ENCODE peak calls at places on chromosome 13, in four cellular contexts. V is hepatocyte, G is tibial nerve, D is Peyer's patch. C is an unnamed sample. For H3K4me1 and H3K9me3, the result is how much of the 10 kb centered on the place peaks cover.

GRCh38 chr13:80379245-80379644 is 38.3 kb upstream of the SPRY2 start:
- DNase-seq in V (peak), G (no peak), D (no peak), C (no peak)

GRCh38 chr13:98990701-98991100 is 12.8 kb upstream of the DOCK9 start:
- DNase-seq in V (no peak), G (no peak), D (no peak), C (no peak)

GRCh38 chr13:31441804-31442487 is 242.2 kb downstream of the B3GLCT start:
- DNase-seq in V (no peak), G (no peak), D (no peak), C (no peak)

GRCh38 chr13:23703241-23703640 is 133.0 kb downstream of the TNFRSF19 start:
- DNase-seq in V (no peak), G (no peak), D (no peak), C (no peak)

GRCh38 chr13:97768134-97768533 is 185.3 kb upstream of the IPO5 start:
- DNase-seq in V (no peak), G (no peak), D (no peak), C (no peak)

GRCh38 chr13:30486230-30487074 is 20.7 kb upstream of the HMGB1 start:
- DNase-seq in V (peak), G (no peak), D (no peak), C (peak)

GRCh38 chr13:50078512-50079277 is 63.5 kb downstream of the KCNRG start:
- DNase-seq in V (no peak), G (no peak), D (no peak), C (no peak)

GRCh38 chr13:110425444-110425780 is 118.3 kb downstream of the COL4A2 start:
- DNase-seq in V (no peak), G (no peak), D (no peak), C (no peak)

GRCh38 chr13:34682406-34682805 is 259.7 kb upstream of the NBEA start:
- DNase-seq in V (no peak), G (no peak), D (no peak), C (no peak)

GRCh38 chr13:110726726-110727125 is 13.2 kb downstream of the ING1 start:
- DNase-seq in V (no peak), G (no peak), D (peak), C (no peak)

GRCh38 chr13:67303661-67304333 is 73.7 kb upstream of the PCDH9 start:
- DNase-seq in V (no peak), G (no peak), D (no peak), C (no peak)

GRCh38 chr13:102021777-102022176 is 380.1 kb downstream of the FGF14 start:
- DNase-seq in V (no peak), G (no peak), D (no peak), C (no peak)

GRCh38 chr13:109160887-109161669 is 531.7 kb downstream of the MYO16 start:
- DNase-seq in V (no peak), G (no peak), D (no peak), C (no peak)

GRCh38 chr13:99218545-99218944 is 17.9 kb downstream of the UBAC2 start:
- DNase-seq in V (no peak), G (no peak), D (no peak), C (peak)

GRCh38 chr13:77898097-77898496 is 20.5 kb downstream of the EDNRB start:
- DNase-seq in V (no peak), G (no peak), D (no peak), C (no peak)

GRCh38 chr13:86585826-86586225 is 786.6 kb upstream of the SLITRK6 start:
- DNase-seq in V (peak), G (no peak), D (peak), C (no peak)

GRCh38 chr13:107845911-107846310 is 369.4 kb downstream of the LIG4 start:
- DNase-seq in V (no peak), G (no peak), D (no peak), C (no peak)

GRCh38 chr13:107842562-107843180 is 372.7 kb downstream of the LIG4 start:
- DNase-seq in V (no peak), G (no peak), D (no peak), C (no peak)

GRCh38 chr13:107846642-107847041 is 368.7 kb downstream of the LIG4 start:
- DNase-seq in V (no peak), G (no peak), D (no peak), C (no peak)

GRCh38 chr13:107847406-107847805 is 367.9 kb downstream of the LIG4 start:
- DNase-seq in V (no peak), G (no peak), D (no peak), C (no peak)

DNA sequence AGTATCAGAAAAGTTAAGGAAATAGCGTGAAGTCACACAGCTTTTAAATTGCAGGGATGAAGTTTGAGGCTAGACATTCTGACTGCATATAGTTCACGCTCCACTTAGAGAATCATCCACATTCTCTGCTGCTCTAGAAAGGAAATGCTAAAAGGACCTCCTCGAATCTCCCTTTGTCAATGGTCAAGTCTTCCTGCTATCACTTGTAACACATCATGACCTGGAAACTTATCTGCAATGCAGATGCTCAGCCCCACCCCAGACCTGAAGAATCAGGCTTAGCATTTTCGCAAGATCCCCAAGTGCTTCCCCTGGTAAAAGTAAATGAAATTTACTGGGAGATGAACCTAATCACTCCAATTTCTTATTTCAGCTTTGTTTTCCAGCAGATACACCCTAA is 372.1 kb downstream of the LIG4 start:
- DNase-seq in V (no peak), G (no peak), D (no peak), C (no peak)
- H3K4me3 ChIP-seq in V (no peak), G (no peak), D (no peak), C (no peak)

GRCh38 chr13:44812818-44813217 is 176.5 kb downstream of the NUFIP1 start:
- DNase-seq in V (no peak), G (no peak), D (no peak), C (no peak)
- H3K4me1 ChIP-seq in V (under half), G (under half), D (under half), C (under half)

GRCh38 chr13:54953786-54954185 is 1925.2 kb downstream of the OLFM4 start:
- DNase-seq in V (no peak), G (no peak), D (no peak), C (no peak)

DNA sequence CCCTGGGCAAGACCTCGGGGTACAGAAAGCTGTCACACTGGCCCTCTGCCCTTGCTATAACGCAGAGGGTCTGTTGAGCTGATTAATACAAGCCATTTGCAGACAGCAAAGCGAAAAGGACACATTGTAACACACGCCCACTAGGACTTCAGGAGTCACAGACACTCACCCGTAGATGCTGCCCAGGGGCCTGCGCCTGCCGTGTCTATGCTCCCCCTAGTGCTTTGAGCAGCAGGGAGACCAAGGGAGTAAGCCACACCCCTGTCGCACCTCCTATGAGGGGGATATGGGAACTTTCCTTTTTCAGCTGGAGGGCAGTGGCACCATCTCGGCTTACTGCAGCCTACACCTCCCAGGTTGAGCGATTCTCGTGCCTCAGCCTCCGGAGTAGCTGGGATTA is 1930.2 kb downstream of the OLFM4 start:
- DNase-seq in V (no peak), G (no peak), D (no peak), C (no peak)
- H3K9me3 ChIP-seq in V (under half), G (under half), D (under half), C (under half)

GRCh38 chr13:113113846-113114271 is 8.3 kb downstream of the F7 start:
- DNase-seq in V (no peak), G (no peak), D (peak), C (no peak)

GRCh38 chr13:113115363-113116205 is 7.0 kb upstream of the F10 start:
- DNase-seq in V (no peak), G (no peak), D (peak), C (no peak)

GRCh38 chr13:113116206-113116800 is 6.3 kb upstream of the F10 start:
- DNase-seq in V (no peak), G (no peak), D (no peak), C (no peak)

GRCh38 chr13:113112893-113113845 is 7.6 kb downstream of the F7 start:
- DNase-seq in V (no peak), G (no peak), D (peak), C (no peak)

GRCh38 chr13:113114511-113115362 is 7.9 kb upstream of the F10 start:
- DNase-seq in V (no peak), G (no peak), D (peak), C (no peak)
- H3K4me3 ChIP-seq in V (no peak), G (no peak), D (no peak), C (no peak)

C was measured in lung.